ENCODE peak calls at places on chromosomes 11 and 22, in four cellular contexts. V is mesenchymal stem cell, N is neuronal stem cell, F is H9. J is an unnamed sample.

GRCh38 chr11:72609045-72609444 is 65.2 kb downstream of the PDE2A start:
- DNase-seq in N (no peak), V (peak; percentile 32), F (no peak), J (no peak)

GRCh38 chr11:99781074-99781473 is 760.3 kb downstream of the CNTN5 start:
- DNase-seq in N (no peak), F (no peak), V (no peak), J (no peak)

GRCh38 chr11:68780829-68781228 is 29.5 kb upstream of the TESMIN start:
- DNase-seq in F (peak; percentile 83), V (no peak), N (no peak), J (no peak)

GRCh38 chr11:117197516-117198456 is 1.4 kb upstream of the TAGLN start:
- DNase-seq in V (no peak), F (peak; percentile 87), N (no peak), J (no peak)

GRCh38 chr22:27809700-27810365 is 8.3 kb upstream of the MN1 start:
- DNase-seq in F (no peak), N (no peak), V (no peak), J (no peak)

GRCh38 chr22:30749272-30749671 is 54.6 kb downstream of the OSBP2 start:
- DNase-seq in F (no peak), N (no peak), V (no peak), J (no peak)

GRCh38 chr11:45803981-45804805 is 756 bp upstream of the SLC35C1 start:
- DNase-seq in F (peak; percentile 82), N (peak; percentile 54), V (peak; percentile 81), J (peak; percentile 41)

GRCh38 chr11:96238563-96239166 is 104.3 kb downstream of the MAML2 start:
- DNase-seq in F (no peak), V (peak; percentile 82), N (no peak), J (no peak)

GRCh38 chr11:99893803-99894202 is 793.3 kb upstream of the ARHGAP42 start:
- DNase-seq in V (no peak), N (no peak), F (no peak), J (no peak)

GRCh38 chr11:122703541-122704272 is 48.2 kb downstream of the UBASH3B start:
- DNase-seq in F (no peak), N (no peak), V (no peak), J (peak; percentile 98)

GRCh38 chr11:64284962-64285884 is at the start of gene GPR137:
- DNase-seq in V (peak; percentile 84), F (peak; percentile 78), N (peak; percentile 82), J (peak; percentile 67)
- H3K14ac ChIP-seq in V (peak within 1 kb of the TSS; percentile 78), F (no peak within 1 kb of the TSS), N (peak within 1 kb of the TSS; percentile 44), J (peak within 1 kb of the TSS; percentile 41)

DNA sequence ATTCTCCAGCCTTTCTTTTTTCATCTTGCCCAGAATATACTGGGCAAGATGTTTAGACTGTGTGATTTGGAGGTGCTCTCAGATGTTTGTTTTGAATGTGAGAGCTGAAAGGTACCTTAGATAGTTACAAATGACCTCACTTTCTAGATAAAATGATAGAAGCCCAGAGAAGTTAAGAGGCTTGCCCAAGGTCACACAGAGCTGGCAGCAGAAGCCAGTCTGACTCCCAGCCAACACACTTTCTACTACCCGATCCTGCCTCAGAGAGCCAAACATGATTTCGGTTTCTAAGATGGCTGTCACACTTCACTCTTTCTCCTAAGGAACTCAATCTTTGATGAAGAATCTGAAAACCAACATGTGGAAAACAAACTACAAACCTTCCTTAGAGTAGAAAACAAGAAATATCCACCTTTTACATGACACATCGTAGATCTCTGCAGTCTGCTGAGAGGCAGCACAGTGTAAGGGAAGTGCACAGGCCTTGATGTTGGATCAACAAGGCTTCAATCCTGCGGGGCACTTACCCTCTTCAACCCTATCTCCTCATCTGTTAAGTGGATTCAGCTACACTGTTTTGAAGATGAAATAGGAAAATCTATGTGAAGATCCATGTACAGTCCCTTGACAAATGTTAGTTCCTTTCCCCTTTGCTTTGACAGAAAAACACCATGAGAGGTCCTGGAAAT is 58.6 kb downstream of the SYTL2 start:
- DNase-seq in N (no peak), V (no peak), F (no peak), J (no peak)
- H3K4me2 ChIP-seq in N (no peak overlapping the region), V (no peak overlapping the region), F (no peak overlapping the region), J (no peak overlapping the region)

GRCh38 chr11:104076455-104076854 is 40.0 kb downstream of the DDI1 start:
- DNase-seq in V (no peak), F (no peak), N (no peak), J (no peak)

GRCh38 chr11:104075716-104076115 is 39.3 kb downstream of the DDI1 start:
- DNase-seq in F (no peak), V (no peak), N (no peak), J (no peak)

GRCh38 chr11:104078250-104078649 is 41.8 kb downstream of the DDI1 start:
- DNase-seq in N (no peak), V (no peak), F (no peak), J (no peak)

GRCh38 chr11:104075091-104075490 is 38.7 kb downstream of the DDI1 start:
- DNase-seq in N (no peak), F (no peak), V (no peak), J (no peak)

DNA sequence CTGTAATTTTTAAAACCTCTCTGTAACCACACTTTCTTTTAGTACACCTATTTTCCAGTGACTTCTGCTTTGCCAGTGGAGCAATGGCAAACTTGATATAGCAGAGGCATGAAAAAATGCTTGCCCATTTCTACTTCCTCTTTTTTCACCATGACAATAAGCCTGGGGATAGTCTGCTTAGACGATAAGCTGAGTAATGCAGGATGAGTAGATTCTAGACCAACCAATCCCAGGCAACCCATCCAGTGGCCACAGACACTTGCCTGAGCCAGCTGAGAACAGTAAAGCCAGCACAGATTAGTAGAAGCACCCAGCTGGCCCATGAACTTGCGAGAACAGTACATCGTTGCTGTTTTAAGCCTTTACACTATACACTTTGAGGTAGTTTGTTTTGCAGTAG is 37.5 kb downstream of the DDI1 start:
- DNase-seq in V (peak; percentile 16), F (peak; percentile 31), N (no peak), J (peak; percentile 8)
- H3K14ac ChIP-seq in V (no peak overlapping the region), F (no peak overlapping the region), N (no peak overlapping the region), J (no peak overlapping the region)

GRCh38 chr11:19812096-19812495 is 99.5 kb downstream of the NAV2 start:
- DNase-seq in F (no peak), N (no peak), V (no peak), J (no peak)

GRCh38 chr11:19810852-19811251 is 98.2 kb downstream of the NAV2 start:
- DNase-seq in N (no peak), F (no peak), V (no peak), J (peak; percentile 14)

GRCh38 chr11:19813158-19813879 is 100.7 kb downstream of the NAV2 start:
- DNase-seq in N (no peak), V (no peak), F (no peak), J (no peak)

GRCh38 chr11:19812710-19813109 is 100.1 kb downstream of the NAV2 start:
- DNase-seq in V (no peak), F (no peak), N (no peak), J (no peak)

DNA sequence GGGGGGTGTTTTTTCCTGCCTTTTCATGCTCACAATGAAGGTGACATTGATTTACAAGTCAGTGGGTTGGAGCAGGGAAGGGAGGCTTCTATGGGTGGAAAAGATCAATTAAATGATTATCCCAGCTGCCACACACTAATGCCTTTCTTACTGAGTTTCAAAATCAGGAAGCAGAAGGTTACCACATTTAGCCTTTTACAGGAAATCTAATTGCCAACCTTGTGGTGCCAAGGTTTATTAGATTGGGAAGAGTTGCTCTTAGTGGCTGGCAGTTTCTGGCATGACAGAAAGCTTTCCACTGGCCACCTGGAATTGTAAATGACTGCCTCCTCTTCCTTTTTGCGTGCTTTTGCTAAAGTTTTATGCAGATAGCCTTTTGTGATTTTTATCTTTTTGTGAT is 98.8 kb downstream of the NAV2 start:
- DNase-seq in F (no peak), N (no peak), V (no peak), J (no peak)
- H3K4me2 ChIP-seq in F (no peak overlapping the region), N (no peak overlapping the region), V (no peak overlapping the region), J (no peak overlapping the region)

GRCh38 chr11:43957571-43957970 is 15.1 kb downstream of the C11orf96 start:
- DNase-seq in N (no peak), V (no peak), F (no peak), J (no peak)

GRCh38 chr11:43963221-43963620 is 20.8 kb downstream of the C11orf96 start:
- DNase-seq in N (no peak), F (no peak), V (no peak), J (no peak)

GRCh38 chr11:43962383-43962969 is 20.0 kb downstream of the C11orf96 start:
- DNase-seq in F (no peak), V (peak; percentile 41), N (no peak), J (peak; percentile 64)

GRCh38 chr11:43955381-43956118 is 13.1 kb downstream of the C11orf96 start:
- DNase-seq in F (no peak), N (no peak), V (no peak), J (no peak)

GRCh38 chr11:43959321-43959995 is 17.0 kb downstream of the C11orf96 start:
- DNase-seq in N (no peak), V (no peak), F (no peak), J (no peak)
- H3K14ac ChIP-seq in N (no peak overlapping the region), V (no peak overlapping the region), F (no peak overlapping the region), J (no peak overlapping the region)

DNA sequence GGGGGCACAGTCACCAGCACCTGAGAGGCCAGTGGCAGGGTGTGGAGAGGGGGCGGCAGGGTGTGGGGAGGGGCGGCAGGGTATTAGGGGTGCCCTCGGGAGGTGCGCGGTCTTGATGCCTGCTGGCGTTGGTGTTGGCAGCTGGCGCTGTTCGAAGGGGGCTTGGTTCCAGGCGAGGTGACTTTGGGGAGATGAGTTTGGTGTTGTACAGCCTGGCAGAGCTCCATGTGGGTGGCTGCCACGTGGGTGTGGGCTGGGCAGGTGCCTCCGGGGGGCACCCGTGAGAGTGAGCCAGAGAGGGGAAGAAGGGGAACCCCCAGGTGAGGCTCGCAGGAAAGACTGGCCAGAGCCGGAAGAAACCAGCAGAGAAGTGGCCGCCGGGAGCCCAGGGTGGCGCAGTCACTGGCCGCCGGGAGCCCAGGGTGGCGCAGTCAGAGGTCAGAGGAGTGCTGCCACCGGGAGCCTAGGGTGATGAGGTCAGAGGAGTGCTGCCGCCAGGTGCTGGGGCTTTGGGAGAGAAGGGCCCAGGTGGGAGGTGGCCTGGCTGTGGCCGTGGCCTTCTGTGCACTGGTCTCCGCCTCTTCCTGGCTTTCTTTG is 44.7 kb downstream of the MUC6 start:
- DNase-seq in F (no peak), N (no peak), V (no peak), J (no peak)
- H3K4me2 ChIP-seq in F (no peak overlapping the region), N (no peak overlapping the region), V (no peak overlapping the region), J (no peak overlapping the region)

DNA sequence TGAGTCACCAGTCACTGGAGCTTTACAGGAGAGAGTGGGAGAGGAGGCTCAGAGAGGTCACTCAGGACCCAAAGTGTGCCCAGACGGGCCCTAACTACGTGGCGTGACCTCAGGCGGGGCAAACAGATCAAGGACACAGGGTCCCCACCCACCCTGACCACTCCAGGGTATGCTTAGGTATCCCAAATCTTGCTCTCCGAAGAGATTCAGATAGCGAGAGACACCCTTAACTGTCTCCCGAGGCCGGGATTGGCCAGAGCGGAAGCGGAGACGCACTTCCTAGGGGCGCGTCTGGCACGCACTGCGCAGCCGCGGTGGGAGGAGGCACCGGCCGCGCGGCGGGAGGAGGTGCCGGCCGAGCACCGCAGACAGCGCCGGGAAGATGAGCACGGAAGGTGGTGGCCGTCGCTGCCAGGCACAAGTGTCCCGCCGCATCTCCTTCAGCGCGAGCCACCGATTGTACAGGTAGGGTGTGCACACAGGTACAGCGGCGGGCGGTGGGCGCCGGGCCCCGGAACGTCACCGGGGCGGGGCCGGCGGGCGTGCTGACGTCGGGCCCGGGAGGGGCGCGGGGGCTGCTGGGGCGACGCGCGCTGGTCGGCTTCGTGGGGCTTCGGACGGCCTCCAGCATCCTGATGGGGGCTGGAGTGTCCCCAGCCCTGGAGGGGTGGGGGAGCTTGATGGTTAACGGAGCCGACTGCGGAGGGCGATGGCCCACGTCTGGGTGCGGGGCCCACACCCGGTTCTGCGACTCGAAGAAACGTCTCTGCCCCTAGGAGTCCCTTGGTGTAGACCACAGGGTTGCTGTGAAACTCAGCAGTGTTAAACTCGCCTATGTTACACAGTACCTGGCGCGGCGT is at the start of gene PTS:
- DNase-seq in V (peak; percentile 92), N (peak; percentile 74), F (peak; percentile 87), J (peak; percentile 90)
- H3K14ac ChIP-seq in V (peak within 1 kb of the TSS; percentile 100), N (peak within 1 kb of the TSS; percentile 56), F (peak within 1 kb of the TSS; percentile 99), J (peak within 1 kb of the TSS; percentile 70)

J was measured in trophoblast cell.